ENCODE peak calls at places on chromosomes 13 and 19, in four cellular contexts. I is progenitor cell of endocrine pancreas, A is WTC11, C is uterus. P is an unnamed sample.

GRCh38 chr13:99339736-99340392 is 32.7 kb upstream of the GPR183 start:
- DNase-seq in C (no peak), I (no peak), A (no peak), P (no peak)

GRCh38 chr13:49791214-49791752 is 1.2 kb downstream of the KPNA3 start:
- DNase-seq in A (no peak), C (no peak), I (no peak), P (no peak)

GRCh38 chr13:25232937-25233515 is 54.3 kb downstream of the MTMR6 start:
- DNase-seq in A (no peak), I (no peak), C (no peak), P (no peak)

GRCh38 chr13:113109151-113110047 is 3.8 kb downstream of the F7 start:
- DNase-seq in I (no peak), A (peak), C (no peak), P (no peak)

GRCh38 chr13:49551245-49551644 is 34.1 kb downstream of the RCBTB1 start:
- DNase-seq in I (no peak), C (no peak), A (no peak), P (no peak)

GRCh38 chr19:5138606-5139594 is 170.0 kb downstream of the KDM4B start:
- DNase-seq in I (no peak), C (no peak), A (no peak), P (no peak)

GRCh38 chr13:113989585-113990300 is 15.9 kb upstream of the C13orf46 start:
- DNase-seq in C (no peak), A (no peak), I (no peak), P (no peak)

GRCh38 chr13:97627566-97627965 is 193.6 kb downstream of the RAP2A start:
- DNase-seq in A (peak), C (peak), I (no peak), P (no peak)

GRCh38 chr19:44258835-44259413 is 762 bp upstream of the ZNF233 start:
- DNase-seq in C (no peak), A (no peak), I (no peak), P (no peak)

GRCh38 chr19:44260343-44260681 is 626 bp downstream of the ZNF233 start:
- DNase-seq in I (no peak), C (no peak), A (peak), P (no peak)

GRCh38 chr19:44258139-44258538 is 1.5 kb upstream of the ZNF233 start:
- DNase-seq in A (no peak), I (no peak), C (no peak), P (no peak)

GRCh38 chr19:44254496-44254895 is 5.2 kb upstream of the ZNF233 start:
- DNase-seq in I (no peak), A (no peak), C (no peak), P (no peak)

GRCh38 chr19:44255705-44256411 is 3.8 kb upstream of the ZNF233 start:
- DNase-seq in A (no peak), C (no peak), I (no peak), P (no peak)
- TF ChIP-seq CTCF in A (no peak), C (no peak), I (no peak), P (no peak)

DNA sequence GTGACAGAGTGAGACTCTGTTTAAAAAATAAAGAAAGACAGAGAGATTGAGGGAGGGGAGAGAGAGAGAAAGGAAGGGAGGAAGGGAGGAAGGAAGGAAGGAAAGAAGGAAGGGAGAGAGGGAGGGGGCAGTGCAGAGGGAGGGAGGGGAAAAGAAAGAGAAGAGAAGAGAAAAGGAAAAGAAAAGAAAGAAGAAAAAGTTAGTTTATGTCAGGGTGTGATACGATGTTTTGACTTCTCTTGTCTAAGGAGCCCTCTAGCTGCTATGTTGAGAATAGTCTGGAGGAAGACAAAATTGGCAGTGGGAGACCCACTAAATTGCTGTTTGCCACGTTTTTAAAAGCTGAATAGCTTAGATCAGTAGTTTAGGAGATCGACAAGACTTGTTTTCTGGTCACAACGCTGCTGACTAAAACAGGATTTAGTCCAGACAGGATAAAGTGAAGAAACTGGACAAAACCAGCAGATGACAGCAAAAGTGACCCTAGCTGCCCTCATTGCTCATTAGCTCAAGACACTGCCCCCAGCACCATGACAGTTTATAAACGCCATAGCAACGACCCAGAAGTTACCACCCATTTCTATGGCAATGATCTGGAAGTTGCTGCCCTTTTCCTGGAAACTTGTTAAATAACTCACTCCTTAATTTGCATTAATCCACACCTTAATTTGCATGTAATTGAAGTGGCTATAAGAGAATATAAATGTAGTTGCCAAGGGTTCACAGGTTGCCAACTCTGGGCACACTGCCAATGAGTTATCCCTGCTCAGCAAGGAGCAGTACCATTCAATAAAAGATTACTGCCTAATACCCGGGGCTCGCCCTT is 11.1 kb downstream of the TEX101 start:
- DNase-seq in I (no peak), C (no peak), A (no peak), P (no peak)
- TF ChIP-seq CTCF in I (peak), C (no peak), A (no peak), P (peak)

GRCh38 chr19:48102870-48103751 is 7.5 kb downstream of the PLA2G4C start:
- DNase-seq in A (peak), I (peak), C (no peak), P (peak)
- TF ChIP-seq CTCF in A (peak), I (peak), C (no peak), P (peak)

GRCh38 chr13:40340368-40341085 is 325.9 kb downstream of the FOXO1 start:
- DNase-seq in C (no peak), I (no peak), A (no peak), P (no peak)
- TF ChIP-seq CTCF in C (no peak), I (no peak), A (no peak), P (no peak)